ENCODE peak calls at places on chromosomes 11 and 22, in ten cellular contexts. U is heart left ventricle, E is transverse colon, Y is prostate gland, Q is Peyer's patch, J is breast epithelium, P is body of pancreas, H is NB4, C is HCT116, N is uterus. D is an unnamed sample.
A peak's percentile ranks its signal among the peaks of the same experiment; 100 is the strongest.

GRCh38 chr11:61913699-61914395 is 3.5 kb downstream of the RAB3IL1 start:
- DNase-seq in Q (peak; percentile 41), U (no peak), H (no peak), N (no peak), E (no peak), P (no peak), J (no peak), Y (no peak), C (no peak), D (no peak)

GRCh38 chr11:58222730-58223129 is 6.0 kb downstream of the OR10Q1 start:
- DNase-seq in U (no peak), Y (no peak), H (no peak), Q (no peak), N (no peak), P (no peak), C (no peak), J (no peak), E (no peak), D (no peak)

GRCh38 chr22:18031670-18032454 is 7.5 kb upstream of the MICAL3 start:
- DNase-seq in J (peak; percentile 84), N (peak; percentile 66), P (peak; percentile 67), H (no peak), U (peak; percentile 68), E (no peak), C (peak; percentile 82), Q (no peak), Y (no peak), D (peak; percentile 67)

GRCh38 chr22:29291215-29291614 is 15.2 kb upstream of the GAS2L1 start:
- DNase-seq in J (no peak), U (no peak), N (no peak), E (no peak), Y (no peak), Q (no peak), C (no peak), H (no peak), P (no peak), D (no peak)

GRCh38 chr11:99687320-99687719 is 666.6 kb downstream of the CNTN5 start:
- DNase-seq in P (no peak), Q (no peak), E (no peak), J (no peak), H (no peak), C (no peak), Y (no peak), U (no peak), N (no peak), D (no peak)

GRCh38 chr22:41613456-41613855 is 7.4 kb downstream of the DESI1 start:
- DNase-seq in Q (no peak), J (no peak), U (no peak), C (no peak), N (no peak), P (no peak), E (no peak), H (no peak), Y (no peak), D (no peak)

GRCh38 chr11:134120143-134120850 is 51.4 kb downstream of the JAM3 start:
- DNase-seq in P (no peak), C (no peak), U (peak; percentile 80), Y (peak; percentile 64), H (no peak), E (peak; percentile 39), J (peak; percentile 43), Q (peak; percentile 45), N (peak; percentile 63), D (no peak)

GRCh38 chr11:119236891-119237290 is 30.8 kb downstream of the CBL start:
- DNase-seq in H (no peak), N (no peak), C (no peak), J (no peak), Q (no peak), E (no peak), P (no peak), U (no peak), Y (no peak), D (no peak)

GRCh38 chr11:130025371-130025770 is 22.7 kb upstream of the PRDM10 start:
- DNase-seq in P (no peak), E (no peak), H (no peak), U (no peak), J (no peak), N (no peak), Q (no peak), Y (peak; percentile 46), C (no peak), D (no peak)

GRCh38 chr22:26589367-26589844 is 526 bp downstream of the TPST2 start:
- DNase-seq in Y (no peak), J (no peak), U (peak; percentile 51), H (peak; percentile 38), E (peak; percentile 57), Q (peak; percentile 70), N (peak; percentile 24), P (peak; percentile 56), C (no peak), D (peak; percentile 17)

GRCh38 chr11:35107866-35108265 is 31.1 kb upstream of the CD44 start:
- DNase-seq in Q (no peak), Y (no peak), E (no peak), N (no peak), P (no peak), U (no peak), C (no peak), J (no peak), H (peak; percentile 70), D (no peak)

GRCh38 chr11:2570211-2570811 is 125.5 kb downstream of the KCNQ1 start:
- DNase-seq in Q (no peak), E (no peak), C (no peak), P (peak; percentile 9), J (no peak), Y (no peak), N (no peak), H (no peak), U (peak; percentile 20), D (no peak)

GRCh38 chr11:11841121-11841604 is 609 bp upstream of the USP47 start:
- DNase-seq in H (peak; percentile 62), N (peak; percentile 49), P (peak; percentile 42), E (peak; percentile 48), Y (peak; percentile 40), U (peak; percentile 58), Q (peak; percentile 66), J (peak; percentile 37), C (peak; percentile 16), D (peak; percentile 7)

GRCh38 chr11:114297806-114298700 is 1.9 kb downstream of the NNMT start:
- DNase-seq in E (no peak), J (no peak), P (no peak), U (no peak), H (no peak), N (no peak), Q (no peak), Y (no peak), C (no peak), D (no peak)
- TF ChIP-seq POLR2A in E (no peak), J (no peak), P (no peak), U (no peak), H (no peak), N (no peak), Q (no peak), Y (no peak), C (no peak), D (no peak)

DNA sequence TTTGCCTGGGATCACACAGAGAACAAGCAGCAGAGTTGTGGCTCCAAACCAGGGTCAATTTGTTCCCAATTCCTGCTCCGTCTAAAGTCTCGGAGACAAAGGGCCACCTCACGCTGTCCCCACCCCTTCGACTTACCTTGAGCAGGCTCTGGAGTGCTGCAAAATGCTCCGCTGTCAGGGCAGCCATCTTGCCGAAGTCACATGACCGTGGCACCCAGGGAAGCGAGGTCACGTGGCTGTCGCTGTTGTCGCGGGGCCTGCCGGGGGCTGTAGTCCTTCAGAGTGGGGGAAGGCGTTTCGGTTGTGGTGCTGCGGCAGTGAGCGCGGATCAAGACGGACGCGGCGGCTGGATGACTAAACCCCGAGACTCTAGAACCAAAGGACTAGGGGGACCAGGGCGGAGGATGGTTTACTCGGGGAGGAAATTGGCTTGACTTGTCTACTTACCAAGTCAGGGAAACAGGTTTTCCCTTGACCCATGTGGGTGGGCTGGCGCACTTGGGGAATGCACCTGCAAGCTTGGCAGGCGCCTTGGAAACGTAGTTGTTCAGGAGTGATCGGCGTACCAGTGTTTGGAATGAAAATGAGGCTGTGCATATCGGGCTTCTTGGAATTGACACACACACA is at the start of gene COMMD9:
- DNase-seq in U (peak; percentile 97), P (peak; percentile 92), J (peak; percentile 94), Y (peak; percentile 95), E (peak; percentile 96), Q (peak; percentile 98), N (peak; percentile 91), C (peak; percentile 88), H (peak; percentile 94), D (peak; percentile 94)
- TF ChIP-seq POLR2A in U (no peak), P (peak; percentile 39), J (peak; percentile 37), Y (peak; percentile 31), E (peak; percentile 61), Q (peak; percentile 50), N (peak; percentile 47), C (no peak), H (peak; percentile 57), D (peak; percentile 63)

DNA sequence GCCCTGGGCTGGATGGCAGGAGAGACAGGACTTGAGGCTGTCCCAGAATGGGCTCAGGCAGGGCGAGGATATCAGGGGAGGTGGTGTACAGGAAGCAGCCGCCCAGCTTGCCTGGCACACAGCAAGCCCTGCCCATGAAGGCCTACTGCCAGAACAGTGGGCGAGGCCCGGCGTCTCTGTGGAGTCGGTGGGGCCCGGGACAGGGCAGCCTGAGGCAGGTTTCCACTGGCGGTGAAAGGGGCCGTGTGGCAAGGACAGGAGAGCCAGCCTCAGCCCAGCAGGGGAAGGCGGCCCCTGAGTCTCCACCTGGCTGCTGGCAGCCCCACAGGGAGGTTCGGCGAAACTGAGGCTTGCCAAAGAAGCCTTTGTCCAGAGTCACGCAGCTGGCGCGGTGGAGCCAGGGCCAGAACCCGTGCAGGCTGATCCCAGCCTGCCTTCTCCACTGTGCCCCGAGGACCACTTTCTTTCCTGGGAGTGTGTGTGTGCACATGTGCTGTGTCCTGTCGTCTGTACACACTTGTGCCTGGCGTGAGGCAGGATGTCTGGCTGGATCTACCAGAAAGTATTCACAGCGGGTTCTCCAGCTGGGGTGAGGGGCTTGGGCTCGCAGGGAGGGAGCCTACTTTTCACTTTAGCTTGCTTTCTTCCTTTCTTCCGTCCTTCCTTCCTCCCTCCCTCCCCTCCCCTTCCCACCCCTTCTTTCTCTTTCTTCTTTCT is 1.2 kb downstream of the TSPO start:
- DNase-seq in P (peak; percentile 88), E (peak; percentile 88), Y (peak; percentile 80), N (peak; percentile 60), J (peak; percentile 65), C (no peak), Q (peak; percentile 89), H (peak; percentile 58), U (peak; percentile 87), D (peak; percentile 65)
- TF ChIP-seq POLR2A in P (peak; percentile 23), E (peak; percentile 69), Y (peak; percentile 70), N (no peak), J (no peak), C (no peak), Q (peak; percentile 69), H (no peak), U (no peak), D (peak; percentile 40)

DNA sequence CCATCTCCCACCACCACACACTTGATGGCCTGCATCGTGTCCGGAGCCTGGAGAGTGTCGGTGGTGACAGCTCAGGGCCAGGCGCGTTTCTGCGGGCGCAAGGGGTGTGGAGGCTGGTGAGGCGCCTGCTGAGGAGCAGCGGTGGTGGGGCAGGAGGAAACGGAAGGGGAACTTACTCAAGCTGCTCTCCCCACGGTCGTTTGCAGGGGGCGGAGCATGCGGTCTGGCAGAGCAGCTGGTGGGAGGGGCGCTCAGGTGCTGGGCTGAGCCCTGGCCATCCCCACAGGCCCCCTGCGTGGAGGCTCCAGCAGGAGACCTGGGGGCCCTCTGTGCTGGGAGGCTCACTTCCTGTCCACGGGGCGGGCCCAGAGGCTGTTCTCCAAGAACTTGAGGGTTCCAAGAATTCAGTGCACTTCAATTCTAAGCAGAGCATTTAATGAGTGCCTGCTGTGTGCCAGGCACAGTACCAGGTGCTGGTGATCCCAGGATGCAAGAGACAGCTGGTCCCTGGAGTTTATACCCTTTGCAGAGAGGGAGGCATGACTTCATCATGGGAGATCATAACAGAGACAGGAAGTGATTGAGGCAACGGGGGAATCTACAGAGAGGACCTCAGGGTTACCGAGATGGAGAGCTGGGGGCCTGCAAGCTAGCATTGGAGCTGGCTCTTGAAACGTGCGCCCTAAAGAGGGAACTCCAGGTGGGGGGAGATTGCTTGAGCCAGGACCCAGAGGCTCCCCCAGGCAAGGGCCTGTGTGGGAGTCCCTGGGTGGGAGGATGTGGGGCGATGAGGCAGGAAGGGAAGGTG is at the start of gene RAC2:
- DNase-seq in P (peak; percentile 53), C (peak; percentile 51), U (peak; percentile 73), E (peak; percentile 92), J (peak; percentile 53), Q (peak; percentile 96), H (peak; percentile 98), Y (no peak), N (peak; percentile 29), D (peak; percentile 38)
- TF ChIP-seq POLR2A in P (no peak), C (no peak), U (no peak), E (peak; percentile 51), J (no peak), Q (peak; percentile 37), H (peak; percentile 47), Y (no peak), N (no peak), D (peak; percentile 36)

D was measured in H54.